ENCODE peak calls at places on chromosomes 13 and 19, in seven cellular contexts. I, M, H, B, C, J and N are unnamed samples.
A peak's percentile ranks its signal among the peaks of the same experiment; 100 is the strongest.

GRCh38 chr13:40480012-40480914 is 186.2 kb downstream of the FOXO1 start:
- DNase-seq in I (no peak), M (peak; percentile 32), H (no peak), B (no peak), C (no peak), J (no peak), N (no peak)

GRCh38 chr13:114148521-114148855 is 16.1 kb upstream of the RASA3 start:
- DNase-seq in I (no peak), M (no peak), H (no peak), B (peak; percentile 45), C (peak; percentile 68), J (no peak), N (no peak)

GRCh38 chr19:15372470-15372869 is 7.1 kb downstream of the AKAP8 start:
- DNase-seq in I (no peak), M (no peak), H (no peak), B (no peak), C (no peak), J (no peak), N (no peak)

GRCh38 chr19:3360494-3361383 is 5.6 kb upstream of the NFIC start:
- DNase-seq in I (peak; percentile 83), M (peak; percentile 79), H (no peak), B (peak; percentile 79), C (peak; percentile 60), J (no peak), N (no peak)

GRCh38 chr19:14110650-14111049 is 6.9 kb downstream of the PRKACA start:
- DNase-seq in I (no peak), M (no peak), H (no peak), B (no peak), C (no peak), J (no peak), N (no peak)

GRCh38 chr13:23811366-23812027 is 77.7 kb downstream of the MIPEP start:
- DNase-seq in I (no peak), M (no peak), H (no peak), B (no peak), C (no peak), J (no peak), N (no peak)

GRCh38 chr13:31885994-31886393 is 145.6 kb upstream of the FRY start:
- DNase-seq in I (no peak), M (no peak), H (no peak), B (no peak), C (no peak), J (peak; percentile 34), N (no peak)

GRCh38 chr13:39767791-39768564 is 112.5 kb downstream of the COG6 start:
- DNase-seq in I (no peak), M (peak; percentile 53), H (no peak), B (no peak), C (no peak), J (no peak), N (no peak)

GRCh38 chr13:20873348-20873747 is 29.2 kb downstream of the XPO4 start:
- DNase-seq in I (no peak), M (no peak), H (no peak), B (no peak), C (no peak), J (peak; percentile 55), N (no peak)

GRCh38 chr13:50801087-50801931 is 42.2 kb downstream of the DLEU7 start:
- DNase-seq in I (peak; percentile 24), M (peak; percentile 72), H (peak; percentile 39), B (no peak), C (peak; percentile 33), J (peak; percentile 79), N (no peak)

GRCh38 chr13:113932060-113932459 is 41.8 kb downstream of the C13orf46 start:
- DNase-seq in I (no peak), M (peak; percentile 84), H (no peak), B (no peak), C (no peak), J (no peak), N (no peak)

GRCh38 chr13:113548778-113549621 is 35.6 kb upstream of the TFDP1 start:
- DNase-seq in I (no peak), M (peak; percentile 74), H (no peak), B (peak; percentile 30), C (no peak), J (no peak), N (no peak)

GRCh38 chr13:85529216-85529590 is 270.0 kb downstream of the SLITRK6 start:
- DNase-seq in I (no peak), M (no peak), H (no peak), B (no peak), C (no peak), J (no peak), N (no peak)

GRCh38 chr13:20973886-20974285 is 71.3 kb upstream of the XPO4 start:
- DNase-seq in I (no peak), M (no peak), H (no peak), B (no peak), C (no peak), J (no peak), N (no peak)

GRCh38 chr19:42018503-42019193 is 24.6 kb upstream of the ATP1A3 start:
- DNase-seq in I (no peak), M (no peak), H (no peak), B (no peak), C (no peak), J (no peak), N (no peak)

GRCh38 chr13:47837104-47837880 is 163.8 kb downstream of the SUCLA2 start:
- DNase-seq in I (no peak), M (no peak), H (no peak), B (no peak), C (no peak), J (no peak), N (no peak)

GRCh38 chr13:28820099-28821051 is at the start of gene MTUS2:
- DNase-seq in I (no peak), M (peak; percentile 74), H (no peak), B (no peak), C (peak; percentile 8), J (no peak), N (no peak)

GRCh38 chr19:45395524-45396388 is 9.1 kb downstream of the PPP1R13L start:
- DNase-seq in I (no peak), M (no peak), H (no peak), B (no peak), C (no peak), J (no peak), N (no peak)

GRCh38 chr13:74047925-74048324 is 86.3 kb downstream of the KLF12 start:
- DNase-seq in I (no peak), M (peak; percentile 25), H (no peak), B (no peak), C (no peak), J (peak; percentile 48), N (no peak)

GRCh38 chr19:8079988-8080387 is 27.4 kb downstream of the CCL25 start:
- DNase-seq in I (no peak), M (no peak), H (no peak), B (no peak), C (no peak), J (no peak), N (no peak)

GRCh38 chr13:105202384-105202783 is 1333.1 kb downstream of the EFNB2 start:
- DNase-seq in I (no peak), M (no peak), H (peak; percentile 29), B (no peak), C (no peak), J (peak; percentile 53), N (no peak)